ENCODE peak calls at places on chromosomes 11 and 22, in nine cellular contexts. H, Q, Y, N, U, W, B, A and L are unnamed samples.
A peak's percentile ranks its signal among the peaks of the same experiment; 100 is the strongest.

GRCh38 chr11:31968774-31969433 is 122.0 kb upstream of the RCN1 start:
- DNase-seq in Q (no peak), U (no peak), H (no peak), A (no peak), Y (no peak), W (no peak), B (no peak), N (no peak), L (no peak)

GRCh38 chr11:34633990-34634725 is 13.3 kb downstream of the EHF start:
- DNase-seq in Q (no peak), Y (no peak), N (no peak), W (no peak), U (no peak), B (no peak), A (no peak), H (peak; percentile 60), L (no peak)

GRCh38 chr11:130452941-130453340 is 4.5 kb downstream of the ADAMTS15 start:
- DNase-seq in A (no peak), U (no peak), Q (peak; percentile 24), W (no peak), Y (no peak), H (no peak), B (no peak), N (no peak), L (no peak)

GRCh38 chr11:134678744-134679143 is 266.7 kb upstream of the B3GAT1 start:
- DNase-seq in W (no peak), Q (no peak), Y (no peak), N (peak; percentile 29), A (no peak), U (no peak), B (no peak), H (no peak), L (no peak)

GRCh38 chr11:47400813-47401279 is 7.5 kb upstream of the SLC39A13 start:
- DNase-seq in B (no peak), N (no peak), U (no peak), Q (no peak), W (no peak), A (no peak), Y (peak; percentile 61), H (no peak), L (no peak)

GRCh38 chr11:75308986-75309385 is 42.5 kb downstream of the ARRB1 start:
- DNase-seq in U (no peak), Y (no peak), H (no peak), A (no peak), N (no peak), B (no peak), W (no peak), Q (no peak), L (no peak)

GRCh38 chr11:130624946-130625345 is 176.5 kb downstream of the ADAMTS15 start:
- DNase-seq in Q (no peak), H (no peak), Y (no peak), U (no peak), B (no peak), W (no peak), A (no peak), N (no peak), L (no peak)

GRCh38 chr11:70078095-70078795 is at the start of gene ANO1:
- DNase-seq in U (no peak), W (peak; percentile 61), H (no peak), Y (peak; percentile 17), N (peak; percentile 53), Q (no peak), A (peak; percentile 52), B (no peak), L (no peak)

GRCh38 chr22:43101306-43101705 is 9.2 kb upstream of the BIK start:
- DNase-seq in A (no peak), H (no peak), W (no peak), U (peak; percentile 77), Y (peak; percentile 70), N (no peak), B (no peak), Q (no peak), L (no peak)

GRCh38 chr11:94849836-94850235 is 81.7 kb downstream of the AMOTL1 start:
- DNase-seq in Y (no peak), Q (no peak), W (no peak), H (no peak), A (no peak), U (peak; percentile 63), B (peak; percentile 24), N (no peak), L (no peak)

DNA sequence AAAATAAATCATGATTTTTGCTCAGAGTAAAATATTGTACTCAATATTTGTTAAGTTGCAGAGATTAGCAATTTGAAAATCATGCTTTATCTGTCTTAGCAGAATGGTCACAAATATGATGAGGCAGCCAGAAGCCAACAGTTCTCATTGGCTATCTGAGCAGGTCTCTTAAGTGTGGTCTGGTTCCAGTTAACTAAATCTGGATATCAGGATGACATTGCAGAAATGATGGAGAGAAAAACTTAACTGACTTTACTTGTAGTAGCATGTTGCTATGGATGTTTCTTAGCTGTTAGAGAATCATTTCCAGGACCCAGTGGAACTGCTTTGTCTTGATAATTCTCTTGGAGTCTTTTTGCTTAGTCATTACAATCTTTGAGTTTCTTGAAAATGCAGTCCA is 1070.3 kb downstream of the JRKL start:
- DNase-seq in Y (no peak), H (no peak), U (no peak), A (no peak), B (no peak), Q (no peak), N (no peak), W (no peak), L (no peak)
- H3K9me3 ChIP-seq in Y (no peaks in the 10 kb centered on the region), H (no peaks in the 10 kb centered on the region), U (no peaks in the 10 kb centered on the region), A (no peaks in the 10 kb centered on the region), B (no peaks in the 10 kb centered on the region), Q (no peaks in the 10 kb centered on the region), N (peaks cover 8% of the 10 kb centered on the region), W (peaks cover 18% of the 10 kb centered on the region), L (no peaks in the 10 kb centered on the region)

DNA sequence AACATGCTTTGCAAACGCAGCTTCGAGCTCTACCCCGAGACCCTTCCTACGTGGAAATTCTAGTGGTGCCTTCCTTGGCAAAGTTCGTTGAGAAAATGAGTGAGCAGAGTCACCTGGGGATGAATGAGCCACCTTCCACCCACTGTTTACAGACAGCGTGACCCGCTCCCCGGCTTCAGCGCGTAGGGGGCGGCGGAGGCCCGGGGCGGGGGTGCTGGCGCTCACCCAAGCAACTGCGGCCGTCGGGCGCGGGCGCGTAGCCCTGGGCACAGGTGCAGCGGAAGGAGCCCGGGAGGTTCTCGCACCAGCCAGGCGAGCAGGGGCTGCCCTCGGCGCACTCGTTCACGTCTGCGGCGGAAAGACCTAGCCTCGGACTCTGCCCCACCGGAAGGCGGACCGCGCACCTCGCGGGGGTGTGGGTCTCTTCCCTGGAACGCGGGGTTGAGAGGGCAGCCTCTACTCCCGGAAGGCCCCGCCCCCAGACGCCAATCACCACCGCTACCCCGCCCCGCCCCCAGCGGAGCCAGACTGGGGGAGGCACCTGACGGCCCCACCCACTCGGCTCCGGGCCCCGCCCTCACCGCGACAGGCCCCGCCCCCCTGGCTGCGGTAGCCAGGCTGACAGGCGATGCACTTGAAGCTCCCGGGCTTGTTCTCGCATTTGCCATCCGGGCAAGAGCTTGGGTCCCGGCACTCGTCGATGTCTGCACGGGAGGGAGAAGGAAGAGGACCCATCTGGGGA is 11.8 kb downstream of the LTBP3 start:
- DNase-seq in B (peak; percentile 71), W (peak; percentile 100), Y (peak; percentile 95), U (peak; percentile 81), H (peak; percentile 55), N (peak; percentile 90), Q (peak; percentile 99), A (peak; percentile 98), L (peak; percentile 94)
- H3K27ac ChIP-seq in B (peak overlapping the region; percentile 73), W (no peak overlapping the region), Y (peak overlapping the region; percentile 62), U (peak overlapping the region; percentile 12), H (no peak overlapping the region), N (peak overlapping the region; percentile 65), Q (peak overlapping the region; percentile 83), A (peak overlapping the region; percentile 77), L (peak overlapping the region; percentile 38)

GRCh38 chr11:132520199-132520598 is 1012.1 kb downstream of the OPCML start:
- DNase-seq in U (no peak), W (no peak), A (no peak), B (no peak), Y (no peak), Q (no peak), N (no peak), H (no peak), L (no peak)
- TF ChIP-seq EP300 in U (no peak), W (no peak), A (no peak), B (no peak), Y (no peak), Q (no peak), N (no peak), H (no peak), L (no peak)

GRCh38 chr22:47630741-47631534 is 868.5 kb downstream of the TBC1D22A start:
- DNase-seq in U (peak; percentile 13), B (no peak), H (no peak), Q (no peak), N (no peak), Y (peak; percentile 17), A (peak; percentile 20), W (no peak), L (no peak)
- H3K9me3 ChIP-seq in U (no peaks in the 10 kb centered on the region), B (no peaks in the 10 kb centered on the region), H (no peaks in the 10 kb centered on the region), Q (no peaks in the 10 kb centered on the region), N (no peaks in the 10 kb centered on the region), Y (peaks cover 4% of the 10 kb centered on the region), A (no peaks in the 10 kb centered on the region), W (peaks cover 4% of the 10 kb centered on the region), L (no peaks in the 10 kb centered on the region)

DNA sequence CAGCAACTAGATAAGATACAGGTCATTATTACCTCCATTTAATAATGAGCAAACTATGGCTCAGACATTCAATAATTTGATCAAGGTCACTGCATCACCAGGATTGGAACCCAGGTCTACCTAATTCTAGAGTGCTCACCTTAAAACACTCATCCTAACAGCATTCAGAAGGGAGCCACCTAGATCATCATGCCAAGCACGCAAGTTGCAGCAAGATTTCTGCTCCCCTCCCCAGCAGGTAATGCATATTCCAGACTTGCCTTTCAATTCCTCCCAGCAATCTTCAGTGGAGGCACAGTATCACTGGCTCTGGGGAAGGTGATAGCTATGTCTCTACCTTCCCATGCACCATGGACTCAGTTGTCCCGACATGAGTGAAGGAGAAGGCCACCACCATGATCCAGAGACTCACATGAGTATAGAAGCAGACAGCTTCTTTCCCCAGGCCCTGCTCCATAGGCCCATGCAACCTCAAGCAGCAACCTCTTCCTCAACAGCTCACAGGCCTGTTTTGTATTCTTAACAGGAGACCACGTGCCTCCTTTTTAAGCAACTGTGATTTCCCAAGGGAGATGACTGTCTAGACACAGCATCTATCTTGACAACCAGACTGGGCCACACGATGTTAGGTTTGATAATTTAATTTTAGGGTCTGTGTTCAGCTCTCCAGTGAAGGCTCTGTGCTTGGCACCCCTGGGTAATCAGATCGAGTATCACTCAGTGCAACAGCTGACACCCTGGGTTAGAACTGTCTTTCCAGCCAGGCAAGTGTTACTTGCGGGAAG is 36.4 kb downstream of the RAB30 start:
- DNase-seq in Y (no peak), A (no peak), W (no peak), B (no peak), N (no peak), H (no peak), Q (no peak), U (no peak), L (no peak)
- H3K27ac ChIP-seq in Y (no peak overlapping the region), A (peak overlapping the region; percentile 35), W (no peak overlapping the region), B (peak overlapping the region; percentile 71), N (peak overlapping the region; percentile 84), H (peak overlapping the region; percentile 4), Q (peak overlapping the region; percentile 88), U (no peak overlapping the region), L (peak overlapping the region; percentile 81)

GRCh38 chr11:73343076-73343833 is 32.9 kb upstream of the RELT start:
- DNase-seq in H (no peak), Q (no peak), W (no peak), N (no peak), A (no peak), Y (no peak), B (no peak), U (no peak), L (no peak)
- TF ChIP-seq EP300 in H (no peak), Q (no peak), W (no peak), N (no peak), A (no peak), Y (no peak), B (no peak), U (no peak), L (no peak)